ENCODE peak calls at places on chromosomes 16 and 17, in nine cellular contexts. I is colonic mucosa; N is suprapubic skin; R is ovary; T is lower leg skin; B is AG09309; D is esophagus muscularis mucosa; S is CD8-positive, alpha-beta memory T cell; W is psoas muscle. E is an unnamed sample.

GRCh38 chr16:80323808-80324195 is 217.0 kb upstream of the DYNLRB2 start:
- DNase-seq in B (no peak), N (no peak), T (no peak), R (no peak), W (no peak), I (no peak), D (no peak), S (no peak), E (no peak)

GRCh38 chr16:4624827-4625616 is 396 bp downstream of the MGRN1 start:
- DNase-seq in I (peak), S (peak), T (peak), R (peak), D (peak), N (peak), W (peak), B (no peak), E (peak)

GRCh38 chr17:43940630-43941029 is 1.6 kb downstream of the PPY start:
- DNase-seq in B (no peak), R (no peak), W (no peak), S (no peak), T (no peak), D (no peak), I (no peak), N (no peak), E (no peak)

GRCh38 chr16:76226011-76226410 is 51.2 kb upstream of the CNTNAP4 start:
- DNase-seq in N (no peak), S (no peak), W (no peak), T (no peak), R (no peak), B (no peak), D (no peak), I (no peak), E (peak)

GRCh38 chr17:58060596-58061191 is 22.5 kb upstream of the DYNLL2 start:
- DNase-seq in R (peak), T (no peak), B (no peak), I (no peak), S (no peak), N (no peak), W (peak), D (no peak), E (no peak)

GRCh38 chr17:1764274-1764673 is 2.4 kb downstream of the SERPINF1 start:
- DNase-seq in R (peak), N (peak), W (peak), I (peak), T (peak), D (peak), B (peak), S (peak), E (peak)

GRCh38 chr16:18792836-18793433 is 2.8 kb upstream of the RPS15A start:
- DNase-seq in W (no peak), R (no peak), N (no peak), S (no peak), I (no peak), T (no peak), B (no peak), D (no peak), E (no peak)

GRCh38 chr17:7477392-7478275 is 1.8 kb downstream of the ZBTB4 start:
- DNase-seq in B (peak), W (no peak), T (no peak), I (peak), S (no peak), N (no peak), R (peak), D (no peak), E (peak)

GRCh38 chr16:4860727-4861342 is 13.6 kb downstream of the UBN1 start:
- DNase-seq in S (no peak), W (no peak), N (no peak), T (no peak), B (no peak), I (no peak), D (no peak), R (no peak), E (no peak)

GRCh38 chr16:66927012-66927436 is 1.7 kb upstream of the RRAD start:
- DNase-seq in S (no peak), B (peak), W (peak), D (no peak), T (no peak), I (no peak), N (no peak), R (no peak), E (no peak)

GRCh38 chr17:58207451-58207850 is 11.6 kb downstream of the MKS1 start:
- DNase-seq in N (no peak), S (no peak), D (no peak), R (no peak), T (no peak), B (no peak), W (no peak), I (no peak), E (no peak)

GRCh38 chr17:32483451-32484019 is 3.3 kb upstream of the CDK5R1 start:
- DNase-seq in R (peak), I (peak), S (no peak), D (no peak), W (peak), B (peak), T (no peak), N (no peak), E (peak)

GRCh38 chr17:17681187-17681743 is at the start of gene RAI1:
- DNase-seq in D (no peak), I (peak), R (peak), N (no peak), T (peak), S (peak), W (peak), B (no peak), E (no peak)

GRCh38 chr16:89189358-89190025 is 10.8 kb downstream of the SLC22A31 start:
- DNase-seq in B (no peak), W (no peak), S (no peak), N (no peak), I (no peak), T (no peak), R (no peak), D (no peak), E (no peak)

GRCh38 chr16:2852003-2852730 is 5.8 kb downstream of the PRSS22 start:
- DNase-seq in D (no peak), B (no peak), N (no peak), W (no peak), T (no peak), I (no peak), R (no peak), S (no peak), E (no peak)

GRCh38 chr17:51045616-51046526 is 74.8 kb downstream of the SPAG9 start:
- DNase-seq in R (no peak), S (no peak), I (no peak), W (no peak), D (no peak), N (no peak), T (no peak), B (no peak), E (no peak)

GRCh38 chr16:66549284-66550131 is at the start of gene TK2:
- DNase-seq in R (peak), N (peak), S (peak), I (peak), B (no peak), D (no peak), W (peak), T (no peak), E (peak)

GRCh38 chr16:85584192-85584757 is 28.8 kb upstream of the GSE1 start:
- DNase-seq in W (no peak), R (no peak), I (no peak), N (no peak), D (no peak), B (no peak), S (no peak), T (no peak), E (no peak)

GRCh38 chr17:67324330-67324729 is 42.0 kb downstream of the PSMD12 start:
- DNase-seq in D (no peak), W (no peak), R (no peak), S (no peak), N (no peak), B (no peak), I (no peak), T (no peak), E (no peak)

GRCh38 chr17:74200112-74200511 is 3.4 kb upstream of the RPL38 start:
- DNase-seq in N (no peak), T (no peak), W (no peak), R (no peak), B (no peak), S (no peak), I (no peak), D (no peak), E (no peak)

GRCh38 chr16:4894276-4895150 is 42.4 kb downstream of the PPL start:
- DNase-seq in W (no peak), T (no peak), S (no peak), B (no peak), I (no peak), D (no peak), N (no peak), R (no peak), E (no peak)

GRCh38 chr17:58310511-58311428 is 17.8 kb downstream of the TSPOAP1 start:
- DNase-seq in B (no peak), I (no peak), N (peak), R (no peak), S (no peak), T (no peak), D (no peak), W (no peak), E (no peak)

GRCh38 chr17:77445908-77446535 is 305.3 kb downstream of the SEC14L1 start:
- DNase-seq in I (peak), S (peak), B (no peak), T (no peak), W (no peak), R (no peak), N (no peak), D (no peak), E (no peak)

GRCh38 chr16:67562918-67563707 is 787 bp downstream of the CTCF start:
- DNase-seq in T (no peak), R (peak), D (no peak), B (no peak), I (peak), N (peak), W (peak), S (peak), E (no peak)

GRCh38 chr16:72961115-72961832 is 86.7 kb downstream of the ZFHX3 start:
- DNase-seq in W (peak), T (no peak), I (no peak), N (no peak), B (no peak), D (no peak), R (no peak), S (no peak), E (no peak)

GRCh38 chr17:83173180-83173996 is 94.0 kb downstream of the METRNL start:
- DNase-seq in R (peak), S (no peak), B (no peak), N (no peak), T (no peak), I (peak), W (no peak), D (no peak), E (no peak)

GRCh38 chr16:87608400-87608985 is 6.2 kb downstream of the JPH3 start:
- DNase-seq in B (no peak), N (no peak), S (no peak), I (peak), W (peak), D (no peak), T (no peak), R (peak), E (no peak)

GRCh38 chr17:63704259-63704576 is 4.3 kb upstream of the LIMD2 start:
- DNase-seq in S (no peak), T (no peak), B (no peak), W (no peak), N (no peak), I (no peak), D (no peak), R (no peak), E (no peak)

GRCh38 chr17:64994781-64995538 is 61.6 kb downstream of the GNA13 start:
- DNase-seq in D (peak), R (no peak), B (no peak), T (no peak), S (no peak), W (no peak), N (no peak), I (no peak), E (no peak)

GRCh38 chr16:78675312-78675711 is 575.9 kb downstream of the WWOX start:
- DNase-seq in R (no peak), I (no peak), D (no peak), W (no peak), S (no peak), N (no peak), T (no peak), B (no peak), E (no peak)

GRCh38 chr16:11560701-11561439 is 25.8 kb downstream of the LITAF start:
- DNase-seq in W (no peak), N (no peak), T (peak), D (no peak), S (peak), R (peak), B (no peak), I (no peak), E (no peak)

GRCh38 chr17:78738245-78738644 is 43.8 kb downstream of the CYTH1 start:
- DNase-seq in N (no peak), T (no peak), I (no peak), R (no peak), S (no peak), B (no peak), D (no peak), W (no peak), E (no peak)
- H3K4me3 ChIP-seq in N (no peak), T (no peak), I (no peak), R (no peak), S (no peak), B (no peak), D (no peak), W (no peak), E (no peak)

GRCh38 chr17:60393840-60394529 is 2.1 kb upstream of the USP32 start:
- DNase-seq in S (no peak), D (no peak), N (no peak), T (no peak), W (no peak), B (no peak), I (no peak), R (no peak), E (no peak)

GRCh38 chr17:60390881-60391418 is 983 bp downstream of the USP32 start:
- DNase-seq in B (no peak), I (peak), T (peak), N (no peak), S (no peak), W (peak), R (no peak), D (peak), E (peak)

GRCh38 chr17:60392042-60392844 is at the start of gene USP32:
- DNase-seq in W (peak), I (peak), B (peak), T (peak), N (peak), S (peak), D (peak), R (peak), E (peak)

GRCh38 chr17:60391419-60392041 is 403 bp downstream of the USP32 start:
- DNase-seq in T (no peak), D (no peak), R (no peak), I (no peak), S (no peak), N (peak), B (no peak), W (no peak), E (no peak)

GRCh38 chr17:60392845-60393702 is 1.1 kb upstream of the USP32 start:
- DNase-seq in W (peak), D (no peak), I (peak), R (peak), S (peak), T (peak), N (peak), B (no peak), E (peak)
- H3K4me3 ChIP-seq in W (peak), D (peak), I (peak), R (peak), S (peak), T (peak), N (peak), B (peak), E (peak)

GRCh38 chr17:75754378-75755204 is 10.4 kb downstream of the GALK1 start:
- DNase-seq in W (no peak), R (no peak), D (no peak), T (no peak), S (no peak), N (peak), B (no peak), I (no peak), E (no peak)
- H3K4me3 ChIP-seq in W (peak), R (no peak), D (peak), T (no peak), S (no peak), N (no peak), B (no peak), I (no peak), E (no peak)

GRCh38 chr17:75344664-75345063 is 55.4 kb upstream of the SLC25A19 start:
- DNase-seq in N (no peak), B (no peak), S (no peak), T (no peak), D (no peak), R (no peak), W (no peak), I (no peak), E (no peak)

GRCh38 chr17:75348386-75349012 is 57.0 kb downstream of the GRB2 start:
- DNase-seq in B (no peak), S (no peak), D (no peak), W (no peak), N (no peak), I (no peak), T (no peak), R (no peak), E (no peak)

GRCh38 chr17:75346906-75347305 is 57.7 kb upstream of the SLC25A19 start:
- DNase-seq in I (no peak), T (no peak), W (no peak), N (no peak), R (no peak), D (no peak), S (no peak), B (peak), E (peak)

GRCh38 chr17:75343007-75343406 is 53.8 kb upstream of the SLC25A19 start:
- DNase-seq in S (no peak), T (no peak), W (no peak), B (no peak), I (no peak), D (no peak), N (no peak), R (no peak), E (no peak)

DNA sequence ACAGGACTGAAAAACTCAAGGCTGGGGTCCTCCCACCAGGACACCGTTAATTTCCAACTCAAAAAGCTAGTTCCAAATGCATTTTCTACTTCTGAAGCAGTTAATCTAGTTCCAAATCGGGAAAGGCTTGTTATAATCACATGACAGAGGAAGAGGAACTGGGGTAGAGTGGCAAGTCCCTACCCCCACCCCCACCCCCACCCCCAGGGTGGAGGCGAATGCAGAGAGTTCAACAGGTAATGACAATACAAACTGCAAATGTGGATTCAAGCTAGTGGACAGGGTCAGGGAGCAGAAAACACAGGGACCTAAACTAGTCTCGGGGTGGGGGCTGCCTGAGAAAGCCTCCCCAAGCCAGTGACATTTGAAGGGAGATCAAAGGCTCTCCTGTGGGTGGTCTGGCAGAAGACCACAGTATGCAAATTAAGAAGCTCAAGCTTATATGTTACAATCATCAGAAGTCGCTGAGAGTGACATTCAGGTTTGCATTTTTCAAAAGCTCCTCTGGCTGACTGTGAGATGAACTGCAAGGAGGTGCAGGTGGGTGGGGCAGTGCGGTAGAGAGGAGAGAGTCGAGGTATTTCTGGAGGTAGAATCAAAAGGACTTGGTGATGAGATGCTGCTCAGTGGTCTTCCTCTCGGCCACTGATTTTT is 56.4 kb upstream of the SLC25A19 start:
- DNase-seq in I (no peak), S (no peak), D (no peak), N (no peak), T (no peak), W (no peak), B (no peak), R (no peak), E (no peak)
- H3K4me3 ChIP-seq in I (no peak), S (peak), D (no peak), N (no peak), T (no peak), W (no peak), B (no peak), R (no peak), E (no peak)